ENCODE peak calls at places on chromosomes 11 and 22, in six cellular contexts. L is gastrocnemius medialis, K is heart left ventricle, Z is RWPE2, P is K562, Y is body of pancreas. O is an unnamed sample. For H3K9me3 and H3K27me3, the result is how much of the 10 kb centered on the place peaks cover.

GRCh38 chr11:48083427-48083826 is 103.1 kb downstream of the PTPRJ start:
- ATAC-seq in L (no peak), K (no peak), Z (no peak), P (no peak), Y (no peak), O (no peak)

GRCh38 chr11:130486981-130487380 is 38.5 kb downstream of the ADAMTS15 start:
- ATAC-seq in L (no peak), K (peak), Z (no peak), P (no peak), Y (no peak), O (no peak)

GRCh38 chr22:45162531-45162930 is 1.2 kb upstream of the NUP50 start:
- ATAC-seq in L (no peak), K (no peak), Z (no peak), P (no peak), Y (no peak), O (no peak)

GRCh38 chr11:46265764-46266163 is 11.7 kb upstream of the CREB3L1 start:
- ATAC-seq in L (no peak), K (no peak), Z (no peak), P (peak), Y (no peak), O (no peak)

GRCh38 chr11:9708544-9708943 is 44.7 kb downstream of the SWAP70 start:
- ATAC-seq in L (no peak), K (peak), Z (no peak), P (no peak), Y (peak), O (peak)

GRCh38 chr11:35541621-35542375 is 16.4 kb upstream of the PAMR1 start:
- ATAC-seq in L (peak), K (peak), Z (no peak), P (no peak), Y (peak), O (peak)

GRCh38 chr11:45662665-45663485 is 2.5 kb downstream of the CHST1 start:
- ATAC-seq in L (no peak), K (no peak), Z (peak), P (peak), Y (no peak), O (no peak)

GRCh38 chr11:62169935-62170334 is 20.1 kb upstream of the SCGB1D1 start:
- ATAC-seq in L (no peak), K (peak), Z (no peak), P (no peak), Y (no peak), O (no peak)

GRCh38 chr22:17953147-17953546 is 71.2 kb downstream of the MICAL3 start:
- ATAC-seq in L (no peak), K (no peak), Z (no peak), P (no peak), Y (no peak), O (no peak)

GRCh38 chr11:100711984-100712383 is 24.9 kb downstream of the ARHGAP42 start:
- ATAC-seq in L (no peak), K (no peak), Z (no peak), P (no peak), Y (no peak), O (no peak)

GRCh38 chr11:64358536-64358906 is 441 bp upstream of the RPS6KA4 start:
- ATAC-seq in L (no peak), K (peak), Z (no peak), P (peak), Y (peak), O (no peak)

GRCh38 chr11:118618115-118618990 is 10.9 kb downstream of the PHLDB1 start:
- ATAC-seq in L (no peak), K (peak), Z (no peak), P (no peak), Y (no peak), O (peak)

GRCh38 chr11:102757823-102758549 is 22.4 kb downstream of the MMP10 start:
- ATAC-seq in L (no peak), K (peak), Z (peak), P (no peak), Y (peak), O (no peak)

GRCh38 chr11:20477418-20478090 is 90.0 kb downstream of the PRMT3 start:
- ATAC-seq in L (no peak), K (no peak), Z (no peak), P (peak), Y (no peak), O (no peak)

GRCh38 chr11:95324826-95325225 is 93.8 kb upstream of the SESN3 start:
- ATAC-seq in L (no peak), K (no peak), Z (no peak), P (no peak), Y (no peak), O (no peak)

GRCh38 chr11:131457163-131457562 is 86.7 kb downstream of the NTM start:
- ATAC-seq in L (no peak), K (no peak), Z (no peak), P (no peak), Y (no peak), O (no peak)

GRCh38 chr11:111976614-111977140 is 39.5 kb downstream of the DIXDC1 start:
- ATAC-seq in L (peak), K (peak), Z (peak), P (no peak), Y (peak), O (peak)

GRCh38 chr11:118628861-118629549 is 21.6 kb downstream of the PHLDB1 start:
- ATAC-seq in L (no peak), K (peak), Z (peak), P (peak), Y (no peak), O (no peak)

GRCh38 chr22:48322907-48323306 is 1504.8 kb downstream of the BRD1 start:
- ATAC-seq in L (no peak), K (no peak), Z (no peak), P (no peak), Y (no peak), O (no peak)

GRCh38 chr11:96622026-96622634 is 232.3 kb downstream of the JRKL start:
- ATAC-seq in L (peak), K (peak), Z (no peak), P (no peak), Y (peak), O (no peak)

GRCh38 chr11:77158041-77158695 is 30.1 kb downstream of the MYO7A start:
- ATAC-seq in L (no peak), K (no peak), Z (no peak), P (no peak), Y (no peak), O (no peak)

GRCh38 chr22:20853236-20853660 is 5.4 kb downstream of the PI4KA start:
- ATAC-seq in L (no peak), K (no peak), Z (no peak), P (peak), Y (no peak), O (no peak)

GRCh38 chr22:17303840-17304779 is 65.2 kb upstream of the CECR2 start:
- ATAC-seq in L (peak), K (no peak), Z (no peak), P (peak), Y (no peak), O (no peak)

DNA sequence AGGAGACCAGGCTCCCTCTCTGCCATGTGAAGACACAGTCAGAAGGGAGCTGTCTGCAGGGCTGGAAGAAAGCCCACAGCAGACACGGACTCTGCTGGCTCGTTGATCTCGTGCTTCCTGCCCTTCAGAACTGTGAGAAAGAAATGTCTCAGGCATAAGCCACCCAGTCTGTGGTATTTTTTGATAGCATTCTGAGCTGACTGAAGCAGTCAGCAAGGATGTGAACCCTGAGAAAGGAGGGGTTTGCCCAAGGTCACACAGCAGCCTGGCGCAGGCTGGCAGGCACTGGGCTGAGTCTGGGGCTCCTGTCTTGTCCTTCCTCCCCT is 255.1 kb upstream of the B3GAT1 start:
- ATAC-seq in L (no peak), K (no peak), Z (no peak), P (no peak), Y (no peak), O (no peak)
- H3K9me3 ChIP-seq in L (under half), K (under half), Z (under half), P (under half), Y (under half), O (under half)

GRCh38 chr22:37074537-37074936 is 23.0 kb downstream of the KCTD17 start:
- ATAC-seq in L (no peak), K (no peak), Z (no peak), P (no peak), Y (no peak), O (no peak)

GRCh38 chr22:37072673-37073072 is 21.1 kb downstream of the KCTD17 start:
- ATAC-seq in L (no peak), K (no peak), Z (no peak), P (no peak), Y (no peak), O (no peak)

GRCh38 chr22:37075822-37076433 is 24.4 kb downstream of the KCTD17 start:
- ATAC-seq in L (no peak), K (no peak), Z (no peak), P (no peak), Y (no peak), O (no peak)

GRCh38 chr22:37077802-37078448 is 26.4 kb downstream of the KCTD17 start:
- ATAC-seq in L (no peak), K (peak), Z (no peak), P (peak), Y (no peak), O (no peak)

GRCh38 chr22:37075046-37075445 is 23.5 kb downstream of the KCTD17 start:
- ATAC-seq in L (no peak), K (no peak), Z (no peak), P (no peak), Y (no peak), O (no peak)
- H3K27me3 ChIP-seq in L (under half), K (under half), Z (under half), P (under half), Y (under half), O (half or more)

GRCh38 chr11:7670631-7671030 is 2.7 kb downstream of the CYB5R2 start:
- ATAC-seq in L (no peak), K (no peak), Z (no peak), P (no peak), Y (no peak), O (no peak)
- H3K27ac ChIP-seq in L (no peak), K (no peak), Z (no peak), P (no peak), Y (no peak), O (no peak)

GRCh38 chr11:121449626-121450025 is 2.5 kb upstream of the SORL1 start:
- ATAC-seq in L (no peak), K (no peak), Z (no peak), P (no peak), Y (no peak), O (no peak)

GRCh38 chr11:121450424-121450823 is 1.7 kb upstream of the SORL1 start:
- ATAC-seq in L (no peak), K (no peak), Z (no peak), P (no peak), Y (no peak), O (no peak)

GRCh38 chr11:121449123-121449522 is 3.0 kb upstream of the SORL1 start:
- ATAC-seq in L (no peak), K (no peak), Z (no peak), P (no peak), Y (no peak), O (no peak)

GRCh38 chr11:121446752-121447156 is 5.4 kb upstream of the SORL1 start:
- ATAC-seq in L (no peak), K (no peak), Z (no peak), P (no peak), Y (no peak), O (no peak)

DNA sequence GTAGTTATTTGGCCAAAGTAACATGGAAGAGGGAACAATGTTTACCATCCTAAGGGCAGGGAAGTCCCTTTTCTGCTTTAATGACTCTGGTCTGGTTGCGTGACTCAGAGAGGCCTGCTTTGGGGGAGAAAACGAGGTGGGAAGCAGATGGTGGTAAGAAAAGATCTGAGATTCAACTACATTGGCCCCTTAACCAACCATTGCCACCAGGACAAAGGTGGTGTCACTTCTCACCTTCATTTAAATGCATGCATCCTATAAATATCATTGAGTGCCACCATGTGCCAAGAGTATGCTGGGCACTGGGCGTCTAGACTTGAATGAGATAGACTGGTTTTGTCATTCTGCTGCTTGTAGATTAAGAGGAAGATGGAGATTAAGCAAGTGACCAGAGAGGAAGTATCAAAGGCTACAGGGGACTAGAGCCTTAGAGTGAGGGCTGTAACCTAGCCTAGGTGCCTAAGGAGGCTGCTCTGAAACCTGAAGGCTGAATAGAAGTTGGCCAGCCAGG is 3.6 kb upstream of the SORL1 start:
- ATAC-seq in L (no peak), K (peak), Z (no peak), P (no peak), Y (no peak), O (no peak)
- H3K9me3 ChIP-seq in L (under half), K (under half), Z (under half), P (under half), Y (under half), O (under half)

DNA sequence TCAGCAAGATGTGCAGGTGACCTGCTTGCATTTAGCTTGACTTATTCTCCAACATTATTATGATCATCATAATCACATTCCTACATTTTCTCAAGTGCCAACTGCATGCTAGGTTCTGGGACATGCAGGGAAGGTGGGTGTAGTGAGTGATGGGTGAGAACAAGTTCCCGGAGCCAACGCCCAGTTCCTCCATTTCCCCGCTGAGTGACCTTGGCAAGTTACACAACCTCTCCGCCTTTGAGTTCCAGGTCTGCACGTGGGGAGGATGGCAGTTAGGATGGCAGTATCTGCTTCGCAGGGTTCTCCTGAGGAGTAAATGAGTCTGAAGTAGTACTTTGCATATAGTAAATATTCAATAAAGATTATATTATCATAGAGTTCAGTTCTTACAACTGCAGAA is 140.3 kb downstream of the GRIK4 start:
- ATAC-seq in L (no peak), K (no peak), Z (no peak), P (no peak), Y (no peak), O (no peak)
- H3K27me3 ChIP-seq in L (under half), K (under half), Z (under half), P (under half), Y (under half), O (under half)

DNA sequence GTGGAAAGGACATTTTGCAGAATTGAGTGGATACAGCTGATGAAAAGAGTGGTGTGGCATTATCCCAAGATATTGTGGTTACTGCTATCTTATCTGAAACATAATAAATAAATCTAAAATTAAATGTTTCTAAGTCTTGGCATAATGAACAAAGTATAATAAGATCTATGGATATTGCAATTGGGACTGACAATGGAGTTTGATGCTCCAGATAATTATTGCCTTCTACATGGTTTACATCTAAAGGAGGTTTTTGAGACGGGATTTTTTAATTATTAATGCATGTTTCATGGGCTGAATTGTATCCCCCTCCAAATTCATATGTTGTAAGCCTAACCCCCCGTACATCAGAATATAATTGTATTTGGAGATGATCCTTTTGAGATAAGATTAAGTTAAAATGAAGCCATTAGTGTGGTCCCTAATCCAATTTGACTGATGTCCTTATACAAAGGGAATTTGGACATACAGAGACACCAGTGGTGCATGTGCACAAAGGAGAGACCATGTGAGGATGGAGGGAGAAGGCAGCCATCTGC is 198.5 kb downstream of the MSANTD4 start:
- ATAC-seq in L (no peak), K (no peak), Z (no peak), P (no peak), Y (no peak), O (no peak)
- H3K27ac ChIP-seq in L (no peak), K (no peak), Z (no peak), P (no peak), Y (no peak), O (no peak)

GRCh38 chr11:70758206-70758605 is 359.9 kb downstream of the CTTN start:
- ATAC-seq in L (no peak), K (no peak), Z (no peak), P (no peak), Y (no peak), O (no peak)
- H3K9me3 ChIP-seq in L (under half), K (under half), Z (under half), P (under half), Y (under half), O (under half)